ENCODE peak calls at places on chromosomes 16 and 17, in eight cellular contexts. S is cardiac muscle cell, J is pancreas, M is mucosa of descending colon, K is HCT116, N is BE2C, B is fibroblast of lung, G is A549. I is an unnamed sample.

GRCh38 chr17:83116783-83117555 is 37.6 kb downstream of the METRNL start:
- DNase-seq in G (no peak), K (no peak), J (peak; percentile 10), B (no peak), M (peak; percentile 28), N (no peak), S (no peak), I (no peak)

GRCh38 chr16:1102333-1102700 is 6.3 kb upstream of the C1QTNF8 start:
- DNase-seq in M (no peak), S (no peak), G (no peak), K (no peak), N (no peak), B (no peak), J (no peak), I (no peak)

GRCh38 chr17:73630531-73630930 is 13.7 kb downstream of the SDK2 start:
- DNase-seq in J (no peak), B (no peak), K (no peak), S (no peak), N (no peak), G (no peak), M (no peak), I (no peak)

GRCh38 chr17:13770702-13771101 is 169.0 kb upstream of the HS3ST3A1 start:
- DNase-seq in M (no peak), S (no peak), G (no peak), K (no peak), J (no peak), N (no peak), B (no peak), I (no peak)

GRCh38 chr16:54444851-54445523 is 158.4 kb upstream of the IRX3 start:
- DNase-seq in J (no peak), G (no peak), N (no peak), B (peak; percentile 76), K (no peak), S (peak; percentile 48), M (no peak), I (no peak)

GRCh38 chr16:56645311-56645710 is 6.4 kb upstream of the MT1B start:
- DNase-seq in G (no peak), N (no peak), J (no peak), S (no peak), K (no peak), B (no peak), M (no peak), I (no peak)

GRCh38 chr17:64964796-64965195 is 45.5 kb upstream of the LRRC37A3 start:
- DNase-seq in K (no peak), G (no peak), S (no peak), J (no peak), B (peak; percentile 63), N (no peak), M (no peak), I (no peak)

GRCh38 chr17:78186689-78187595 is at the start of the genes AFMID and TK1:
- DNase-seq in S (peak; percentile 98), M (peak; percentile 96), J (peak; percentile 97), G (peak; percentile 100), B (peak; percentile 93), K (peak; percentile 99), N (peak; percentile 99), I (peak; percentile 100)

DNA sequence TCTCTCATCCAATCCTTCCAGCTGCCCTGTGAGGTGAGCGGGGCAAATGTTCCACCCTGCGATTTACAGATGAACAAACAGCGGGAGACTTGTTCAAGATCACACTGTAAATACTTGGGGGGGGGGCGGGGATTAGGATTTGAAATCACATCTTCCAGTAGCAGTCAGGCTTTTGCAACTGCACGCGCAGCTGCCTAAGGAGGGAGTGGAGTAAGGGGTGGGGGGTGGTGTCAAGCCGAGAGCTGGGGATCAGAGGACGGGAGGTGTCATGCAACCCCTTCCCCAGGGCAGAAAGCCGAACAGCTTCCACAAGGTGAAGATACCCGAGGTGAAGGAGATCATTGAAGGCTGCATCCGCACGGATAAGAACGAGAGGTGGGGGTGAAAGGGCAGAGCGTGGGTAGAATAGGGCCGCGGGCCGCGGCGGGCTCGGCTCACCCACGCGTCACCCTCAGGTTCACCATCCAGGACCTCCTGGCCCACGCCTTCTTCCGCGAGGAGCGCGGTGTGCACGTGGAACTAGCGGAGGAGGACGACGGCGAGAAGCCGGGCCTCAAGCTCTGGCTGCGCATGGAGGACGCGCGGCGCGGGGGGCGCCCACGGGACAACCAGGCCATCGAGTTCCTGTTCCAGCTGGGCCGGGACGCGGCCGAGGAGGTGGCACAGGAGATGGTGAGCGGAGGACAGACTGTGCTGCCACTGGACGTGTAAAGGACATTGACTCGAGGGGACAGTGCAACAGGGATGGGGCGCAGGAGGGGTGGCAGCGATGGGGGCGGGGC is 4.6 kb downstream of the WNK4 start:
- DNase-seq in B (no peak), M (peak; percentile 55), K (no peak), J (no peak), N (no peak), G (no peak), S (no peak), I (no peak)
- H3K9me3 ChIP-seq in B (no peaks in the 10 kb centered on the region), M (no peaks in the 10 kb centered on the region), K (no peaks in the 10 kb centered on the region), J (no peaks in the 10 kb centered on the region), N (peaks cover 4% of the 10 kb centered on the region), G (no peaks in the 10 kb centered on the region), S (no peaks in the 10 kb centered on the region), I (no peaks in the 10 kb centered on the region)

DNA sequence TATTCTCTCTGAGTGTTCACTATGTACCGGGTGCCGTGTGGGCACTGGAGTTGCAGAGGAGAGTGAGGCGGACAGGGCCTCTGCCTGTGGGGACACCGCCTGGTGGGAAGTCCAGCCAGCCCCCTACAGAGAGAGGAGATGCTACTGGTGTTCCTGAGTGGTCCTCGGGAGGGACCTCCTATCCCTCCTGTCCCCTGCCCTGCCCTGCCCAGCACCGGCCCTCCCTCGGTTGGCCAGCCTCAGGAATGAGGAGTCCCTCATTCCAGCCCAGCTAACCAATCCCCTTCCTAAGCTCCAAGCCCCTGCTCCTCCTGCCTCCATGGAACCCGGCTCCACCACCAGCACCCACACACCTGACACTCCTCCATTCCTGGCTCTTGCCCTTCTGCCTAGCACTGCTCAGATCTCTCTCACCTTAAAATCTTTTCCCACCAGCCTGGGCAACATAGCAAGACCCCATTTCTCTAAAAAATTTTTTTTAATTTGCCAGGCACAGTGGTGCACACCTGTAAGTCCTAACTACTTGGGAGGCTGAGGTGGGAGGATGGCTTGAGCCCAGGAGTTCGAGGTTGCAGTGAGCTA is 2.0 kb downstream of the ASGR2 start:
- DNase-seq in S (no peak), G (no peak), B (no peak), J (no peak), M (no peak), K (no peak), N (no peak), I (no peak)
- H3K4me1 ChIP-seq in S (no peaks in the 10 kb centered on the region), G (peaks cover 9% of the 10 kb centered on the region), B (no peaks in the 10 kb centered on the region), J (no peaks in the 10 kb centered on the region), M (no peaks in the 10 kb centered on the region), K (no peaks in the 10 kb centered on the region), N (no peaks in the 10 kb centered on the region), I (no peaks in the 10 kb centered on the region)

GRCh38 chr17:81418710-81419332 is 23.6 kb downstream of the BAHCC1 start:
- DNase-seq in K (no peak), M (no peak), B (peak; percentile 51), J (no peak), N (no peak), G (no peak), S (no peak), I (no peak)
- H3K4me3 ChIP-seq in K (peak overlapping the region; percentile 14), M (no peak overlapping the region), B (no peak overlapping the region), J (no peak overlapping the region), N (no peak overlapping the region), G (peak overlapping the region; percentile 38), S (no peak overlapping the region), I (no peak overlapping the region)

DNA sequence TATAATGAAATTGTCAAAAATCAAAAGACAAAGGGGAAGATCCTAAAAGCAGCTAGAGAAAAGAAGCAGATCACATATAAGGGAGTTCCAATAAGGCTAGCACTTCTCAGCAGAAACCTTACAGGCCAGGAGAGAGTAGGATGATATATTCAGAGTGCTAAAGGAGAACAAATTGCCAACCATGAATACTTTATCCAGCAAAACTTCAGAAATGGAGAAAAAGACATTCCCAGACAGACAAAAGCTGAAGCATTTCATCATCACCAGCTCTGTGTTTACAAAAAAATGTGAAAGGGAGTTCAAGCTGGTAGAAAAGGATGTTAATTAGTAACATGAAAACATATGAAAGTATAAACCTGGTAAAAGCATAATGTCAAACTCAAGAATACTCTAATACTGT is 37.4 kb downstream of the CDR2 start:
- DNase-seq in S (no peak), N (no peak), K (no peak), G (no peak), J (no peak), B (no peak), M (no peak), I (no peak)
- H3K9me3 ChIP-seq in S (no peaks in the 10 kb centered on the region), N (no peaks in the 10 kb centered on the region), K (no peaks in the 10 kb centered on the region), G (peaks cover 45% of the 10 kb centered on the region), J (no peaks in the 10 kb centered on the region), B (no peaks in the 10 kb centered on the region), M (peaks cover 14% of the 10 kb centered on the region), I (peaks cover 8% of the 10 kb centered on the region)

GRCh38 chr16:29663829-29664132 is 734 bp downstream of the SPN start:
- DNase-seq in M (no peak), G (no peak), K (no peak), B (no peak), J (no peak), N (no peak), S (no peak), I (no peak)
- H3K4me1 ChIP-seq in M (no peaks in the 10 kb centered on the region), G (no peaks in the 10 kb centered on the region), K (no peaks in the 10 kb centered on the region), B (no peaks in the 10 kb centered on the region), J (no peaks in the 10 kb centered on the region), N (peaks cover 4% of the 10 kb centered on the region), S (peaks cover 21% of the 10 kb centered on the region), I (no peaks in the 10 kb centered on the region)

DNA sequence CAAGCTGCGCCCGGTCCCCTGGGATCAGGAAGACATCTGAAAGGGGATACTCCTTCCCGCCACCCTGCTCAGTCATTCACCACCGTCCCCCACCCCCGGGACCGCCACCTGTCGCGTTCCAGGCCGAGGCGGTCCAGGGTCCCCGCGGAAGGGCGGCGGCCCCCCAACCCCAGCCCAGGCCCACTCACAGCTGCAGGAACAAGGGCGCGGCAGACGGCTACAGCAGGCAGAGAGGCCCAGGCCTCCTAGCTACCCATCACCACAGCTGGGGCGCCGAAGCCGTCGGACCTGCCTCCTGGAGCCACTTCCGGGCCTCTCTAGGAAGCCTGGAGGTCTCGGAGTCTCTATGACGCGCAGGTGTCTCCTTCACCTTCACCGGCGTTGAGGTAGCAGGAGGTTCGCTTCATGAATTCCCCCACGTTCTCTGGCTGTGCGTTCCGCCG is at the start of gene SDR42E1:
- DNase-seq in K (peak; percentile 91), M (peak; percentile 81), G (peak; percentile 21), B (peak; percentile 10), S (no peak), N (no peak), J (peak; percentile 85), I (no peak)
- H3K4me3 ChIP-seq in K (peak within 1 kb of the TSS; percentile 84), M (peak within 1 kb of the TSS; percentile 46), G (peak within 1 kb of the TSS; percentile 52), B (peak within 1 kb of the TSS; percentile 50), S (no peak within 1 kb of the TSS), N (no peak within 1 kb of the TSS), J (peak within 1 kb of the TSS; percentile 73), I (no peak within 1 kb of the TSS)